ENCODE peak calls at places on chromosomes 12 and 14, in six cellular contexts. V is epithelial cell of esophagus, F is lower lobe of right lung, D is fibroblast of lung, H is hepatocyte, C is H9. E is an unnamed sample.

GRCh38 chr12:123389560-123390351 is 5.8 kb downstream of the KMT5A start:
- DNase-seq in H (peak; percentile 72), D (no peak), F (peak; percentile 86), C (peak; percentile 68), V (peak; percentile 64), E (peak; percentile 54)

GRCh38 chr12:21607701-21608100 is 3.1 kb upstream of the GYS2 start:
- DNase-seq in C (no peak), H (peak; percentile 12), D (peak; percentile 66), V (peak; percentile 40), F (no peak), E (no peak)

GRCh38 chr12:47903151-47903611 is 1.6 kb downstream of the VDR start:
- DNase-seq in F (peak; percentile 66), C (no peak), H (peak; percentile 44), D (peak; percentile 73), V (peak; percentile 64), E (no peak)

GRCh38 chr12:51320695-51321320 is 3.2 kb downstream of the BIN2 start:
- DNase-seq in V (no peak), D (no peak), H (peak; percentile 35), F (no peak), C (peak; percentile 40), E (no peak)

GRCh38 chr12:42504049-42504448 is 85.5 kb downstream of the PRICKLE1 start:
- DNase-seq in V (peak; percentile 26), F (no peak), H (peak; percentile 65), D (peak; percentile 31), C (no peak), E (no peak)

GRCh38 chr14:91731018-91731417 is 868 bp downstream of the CATSPERB start:
- DNase-seq in H (no peak), V (peak; percentile 39), F (no peak), D (no peak), C (no peak), E (no peak)

GRCh38 chr12:104669057-104669770 is 212.5 kb downstream of the CHST11 start:
- DNase-seq in V (peak; percentile 76), F (peak; percentile 73), D (peak; percentile 33), C (no peak), H (peak; percentile 75), E (peak; percentile 36)

GRCh38 chr14:105864651-105865265 is 338.4 kb downstream of the TMEM121 start:
- DNase-seq in V (no peak), H (no peak), D (no peak), C (no peak), F (peak; percentile 41), E (no peak)

GRCh38 chr14:101761881-101762529 is 496 bp downstream of the PPP2R5C start:
- DNase-seq in C (no peak), H (peak; percentile 65), F (peak; percentile 71), V (peak; percentile 14), D (no peak), E (no peak)

GRCh38 chr14:101780887-101781239 is 19.4 kb downstream of the PPP2R5C start:
- DNase-seq in V (peak; percentile 14), C (peak; percentile 65), D (no peak), F (no peak), H (peak; percentile 28), E (peak; percentile 37)

GRCh38 chr14:77752799-77753516 is 8.0 kb downstream of the SNW1 start:
- DNase-seq in D (peak; percentile 5), H (no peak), V (peak; percentile 5), C (no peak), F (no peak), E (no peak)

GRCh38 chr12:52382854-52383253 is 2.6 kb downstream of the KRT84 start:
- DNase-seq in H (no peak), V (no peak), D (no peak), C (no peak), F (no peak), E (no peak)

GRCh38 chr14:95039259-95039992 is 117.9 kb downstream of the DICER1 start:
- DNase-seq in C (no peak), D (no peak), F (no peak), H (no peak), V (no peak), E (no peak)

GRCh38 chr14:104865069-104865630 is at the start of gene CEP170B:
- DNase-seq in H (peak; percentile 88), F (peak; percentile 57), C (peak; percentile 62), D (peak; percentile 19), V (peak; percentile 62), E (peak; percentile 55)

GRCh38 chr14:98189077-98189476 is 1082.9 kb downstream of the BCL11B start:
- DNase-seq in F (no peak), V (no peak), D (no peak), C (no peak), H (no peak), E (no peak)

GRCh38 chr12:20601668-20602280 is 93.4 kb upstream of the SLCO1C1 start:
- DNase-seq in F (no peak), D (peak; percentile 80), C (no peak), V (peak; percentile 32), H (peak; percentile 33), E (no peak)

GRCh38 chr14:95184413-95184790 is 27.1 kb upstream of the DICER1 start:
- DNase-seq in V (no peak), C (no peak), F (no peak), H (no peak), D (no peak), E (no peak)

GRCh38 chr12:27542628-27543027 is 18.6 kb downstream of the PPFIBP1 start:
- DNase-seq in H (peak; percentile 66), F (no peak), D (peak; percentile 90), C (no peak), V (peak; percentile 95), E (no peak)

GRCh38 chr12:99212275-99212674 is 435.3 kb upstream of the GARIN6 start:
- DNase-seq in V (no peak), D (no peak), F (no peak), H (peak; percentile 24), C (no peak), E (no peak)

GRCh38 chr14:20578325-20578724 is 9.5 kb downstream of the RNASE11 start:
- DNase-seq in H (no peak), C (peak; percentile 83), F (no peak), V (no peak), D (no peak), E (no peak)

GRCh38 chr12:22282283-22282682 is 52.2 kb downstream of the ST8SIA1 start:
- DNase-seq in V (peak; percentile 81), C (no peak), H (peak; percentile 14), F (no peak), D (peak; percentile 89), E (no peak)

GRCh38 chr14:95023115-95023514 is 134.2 kb downstream of the DICER1 start:
- DNase-seq in V (no peak), H (no peak), D (no peak), F (no peak), C (no peak), E (no peak)

GRCh38 chr14:84397621-84398020 is 1132.3 kb upstream of the FLRT2 start:
- DNase-seq in V (no peak), C (no peak), H (no peak), D (no peak), F (no peak), E (no peak)

GRCh38 chr12:93664573-93665138 is 12.5 kb upstream of the CRADD start:
- DNase-seq in H (no peak), C (no peak), D (no peak), F (no peak), V (peak; percentile 77), E (no peak)

GRCh38 chr14:59336078-59336477 is 129.1 kb downstream of the GPR135 start:
- DNase-seq in H (no peak), C (no peak), F (no peak), V (no peak), D (no peak), E (no peak)

GRCh38 chr12:33111850-33112249 is 215.3 kb upstream of the PKP2 start:
- DNase-seq in C (no peak), D (no peak), F (no peak), H (no peak), V (no peak), E (no peak)

GRCh38 chr12:124683330-124683662 is 115.9 kb upstream of the NCOR2 start:
- DNase-seq in H (peak; percentile 80), F (peak; percentile 69), V (peak; percentile 92), C (peak; percentile 64), D (no peak), E (no peak)

GRCh38 chr14:78904094-78904493 is 733.9 kb downstream of the NRXN3 start:
- DNase-seq in H (no peak), V (no peak), F (no peak), C (no peak), D (no peak), E (no peak)
- TF ChIP-seq CTCF in H (no peak), V (peak; percentile 10), F (no peak), C (peak; percentile 39), D (no peak), E (no peak)

GRCh38 chr12:9606736-9607372 is 862 bp downstream of the KLRB1 start:
- DNase-seq in C (no peak), H (no peak), F (no peak), V (no peak), D (no peak), E (no peak)
- TF ChIP-seq CTCF in C (no peak), H (no peak), F (no peak), V (no peak), D (no peak), E (no peak)

DNA sequence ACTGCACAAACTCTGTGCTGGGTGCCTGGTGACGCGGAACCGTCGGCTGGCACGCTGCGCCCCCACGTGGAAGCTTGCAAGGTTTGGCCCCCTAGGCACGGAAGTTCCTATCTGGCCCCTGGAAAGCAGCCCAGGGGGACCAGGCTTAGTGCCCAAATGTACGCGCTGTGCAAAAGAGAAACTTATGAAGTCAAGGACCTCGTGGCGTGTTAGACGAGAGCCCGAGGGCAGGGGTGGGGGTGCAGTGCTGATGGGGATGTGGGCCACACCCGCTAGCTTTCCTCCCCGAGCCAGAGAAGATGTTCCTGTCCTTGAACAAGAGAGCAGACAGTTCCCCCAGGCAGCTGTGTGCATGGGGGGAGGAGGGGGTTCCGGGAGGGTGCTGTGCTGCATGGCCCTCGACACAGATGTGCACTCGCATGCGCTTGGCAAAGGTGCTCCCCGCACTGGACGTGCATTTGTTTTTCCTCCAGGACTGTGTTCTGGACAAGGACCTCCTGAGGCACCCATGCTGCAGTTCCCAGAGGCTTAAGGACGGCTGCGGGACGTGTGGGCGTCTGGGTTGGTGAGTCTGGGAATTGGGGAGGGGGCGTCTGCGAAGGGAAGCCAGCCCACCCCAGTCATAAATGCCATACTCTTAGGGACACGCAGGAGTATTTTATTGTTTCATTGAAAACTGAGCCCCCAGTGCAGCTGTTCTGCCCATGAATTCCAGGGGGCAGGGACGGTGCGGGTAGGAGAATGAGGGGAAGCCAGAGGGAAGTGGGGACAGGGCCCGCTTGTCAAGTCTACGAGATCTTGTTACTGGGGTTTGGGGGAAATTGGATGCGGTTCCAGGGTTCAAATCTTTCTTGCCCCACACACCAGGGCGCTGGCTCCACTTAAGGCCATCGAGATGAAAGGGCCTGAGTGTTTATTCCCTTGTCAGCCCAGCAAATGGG is 80.0 kb downstream of the NTF3 start:
- DNase-seq in V (no peak), F (no peak), C (peak; percentile 61), H (peak; percentile 36), D (peak; percentile 41), E (peak; percentile 58)
- TF ChIP-seq CTCF in V (peak; percentile 28), F (peak; percentile 48), C (peak; percentile 84), H (peak; percentile 52), D (peak; percentile 60), E (peak; percentile 42)

GRCh38 chr14:23950411-23951135 is 3.0 kb upstream of the DHRS4 start:
- DNase-seq in H (no peak), C (no peak), V (peak; percentile 11), D (no peak), F (no peak), E (no peak)

GRCh38 chr14:23953464-23954278 is at the start of gene DHRS4:
- DNase-seq in H (peak; percentile 89), D (peak; percentile 85), V (peak; percentile 89), F (peak; percentile 85), C (peak; percentile 88), E (peak; percentile 85)

GRCh38 chr14:23951590-23952143 is 1.9 kb upstream of the DHRS4 start:
- DNase-seq in F (no peak), H (no peak), V (no peak), D (no peak), C (peak; percentile 72), E (no peak)
- TF ChIP-seq CTCF in F (no peak), H (no peak), V (no peak), D (peak; percentile 7), C (peak; percentile 55), E (no peak)

GRCh38 chr12:92094751-92095161 is 50.9 kb downstream of the BTG1 start:
- DNase-seq in C (no peak), V (no peak), D (peak; percentile 32), H (no peak), F (no peak), E (no peak)
- TF ChIP-seq CTCF in C (peak; percentile 42), V (no peak), D (no peak), H (no peak), F (no peak), E (no peak)

E was measured in nephron progenitor cell.